ENCODE peak calls at places on chromosomes 4 and X, in eight cellular contexts. V, T, M, X, N, C, Y and E are unnamed samples.

GRCh38 chr4:66000500-66001117 is 330.3 kb upstream of the EPHA5 start:
- DNase-seq in V (no peak), T (peak; percentile 14), M (no peak), X (no peak), N (no peak), C (no peak), Y (no peak), E (no peak)

GRCh38 chr4:61427099-61427817 is 227.1 kb downstream of the ADGRL3 start:
- DNase-seq in V (no peak), T (no peak), M (no peak), X (no peak), N (no peak), C (no peak), Y (no peak), E (no peak)

GRCh38 chr4:4762300-4762699 is 97.2 kb upstream of the MSX1 start:
- DNase-seq in V (no peak), T (no peak), M (no peak), X (no peak), N (no peak), C (no peak), Y (no peak), E (no peak)

GRCh38 chrX:126552313-126553022 is at the start of gene DCAF12L1:
- DNase-seq in V (no peak), T (no peak), M (no peak), X (no peak), N (no peak), C (no peak), Y (no peak), E (no peak)

GRCh38 chrX:119045884-119046283 is 26.9 kb upstream of the CT47C1 start:
- DNase-seq in V (no peak), T (no peak), M (no peak), X (no peak), N (no peak), C (no peak), Y (no peak), E (no peak)

GRCh38 chrX:72045141-72045540 is 86.6 kb downstream of the RTL5 start:
- DNase-seq in V (no peak), T (no peak), M (no peak), X (no peak), N (no peak), C (no peak), Y (no peak), E (no peak)

GRCh38 chr4:152943673-152944072 is 7.5 kb downstream of the FHDC1 start:
- DNase-seq in V (no peak), T (no peak), M (no peak), X (no peak), N (no peak), C (no peak), Y (peak; percentile 78), E (no peak)

GRCh38 chr4:101972791-101973190 is 182.3 kb downstream of the BANK1 start:
- DNase-seq in V (no peak), T (no peak), M (no peak), X (no peak), N (no peak), C (peak; percentile 21), Y (no peak), E (no peak)

GRCh38 chr4:123093247-123093646 is 170.8 kb upstream of the NUDT6 start:
- DNase-seq in V (no peak), T (no peak), M (no peak), X (no peak), N (no peak), C (no peak), Y (no peak), E (peak; percentile 59)

GRCh38 chr4:128572778-128573241 is 236.7 kb upstream of the JADE1 start:
- DNase-seq in V (no peak), T (peak; percentile 33), M (no peak), X (no peak), N (no peak), C (no peak), Y (no peak), E (no peak)